ENCODE peak calls at places on chromosomes 7 and 10, in eight cellular contexts. H is psoas muscle, L is HFF-Myc, I is AG10803, J is PC-3, Y is endothelial cell, M is brain microvascular endothelial cell, S is esophagus muscularis mucosa. N is an unnamed sample.

GRCh38 chr7:149261829-149262617 is at the start of gene ZNF783:
- DNase-seq in M (peak), S (peak), I (peak), H (peak), Y (peak), J (peak), L (no peak), N (peak)

GRCh38 chr7:122886357-122887081 is at the start of gene CADPS2:
- DNase-seq in S (no peak), J (peak), H (peak), Y (peak), I (peak), M (peak), L (no peak), N (peak)

GRCh38 chr7:92437956-92438491 is 9.3 kb upstream of the GATAD1 start:
- DNase-seq in L (no peak), S (no peak), Y (no peak), I (no peak), M (no peak), H (no peak), J (no peak), N (no peak)

GRCh38 chr10:1061930-1062769 is 6.0 kb downstream of the WDR37 start:
- DNase-seq in H (no peak), Y (no peak), J (no peak), S (no peak), M (peak), I (peak), L (no peak), N (no peak)

GRCh38 chr10:132624847-132625839 is 87.6 kb downstream of the INPP5A start:
- DNase-seq in M (no peak), H (no peak), S (no peak), Y (no peak), I (peak), J (no peak), L (no peak), N (no peak)

GRCh38 chr7:97873606-97874005 is 1.4 kb upstream of the ASNS start:
- DNase-seq in S (no peak), I (no peak), L (no peak), H (no peak), M (no peak), J (no peak), Y (no peak), N (no peak)

GRCh38 chr10:97673736-97674525 is 13.1 kb downstream of the AVPI1 start:
- DNase-seq in H (no peak), J (peak), Y (no peak), M (peak), I (peak), S (no peak), L (peak), N (no peak)

GRCh38 chr7:148867571-148868377 is 16.3 kb downstream of the EZH2 start:
- DNase-seq in I (no peak), H (no peak), S (no peak), J (no peak), L (no peak), M (no peak), Y (no peak), N (no peak)

GRCh38 chr7:151585744-151586424 is 66.2 kb upstream of the RHEB start:
- DNase-seq in I (no peak), S (no peak), J (no peak), Y (no peak), L (no peak), M (no peak), H (no peak), N (no peak)

GRCh38 chr10:78316451-78316931 is 282.8 kb downstream of the RPS24 start:
- DNase-seq in Y (no peak), I (peak), L (peak), S (peak), M (no peak), H (no peak), J (peak), N (no peak)

GRCh38 chr10:17125316-17125715 is 4.3 kb downstream of the CUBN start:
- DNase-seq in H (no peak), I (no peak), J (no peak), Y (no peak), L (no peak), M (no peak), S (no peak), N (no peak)

GRCh38 chr10:120432209-120432608 is 24.8 kb upstream of the PLPP4 start:
- DNase-seq in M (no peak), L (no peak), S (no peak), I (peak), Y (no peak), H (no peak), J (no peak), N (no peak)

GRCh38 chr7:72444023-72444776 is 32.1 kb upstream of the CALN1 start:
- DNase-seq in I (no peak), J (no peak), Y (no peak), L (no peak), S (no peak), H (no peak), M (no peak), N (no peak)

GRCh38 chr7:2210551-2211258 is 22.0 kb downstream of the MAD1L1 start:
- DNase-seq in M (no peak), S (no peak), I (no peak), L (no peak), Y (no peak), J (no peak), H (no peak), N (no peak)

GRCh38 chr10:75000748-75001321 is 110.6 kb upstream of the SAMD8 start:
- DNase-seq in L (no peak), I (no peak), J (no peak), S (no peak), M (no peak), H (no peak), Y (no peak), N (no peak)

GRCh38 chr7:124857672-124858235 is 71.9 kb downstream of the POT1 start:
- DNase-seq in Y (no peak), S (no peak), J (no peak), L (no peak), I (no peak), H (no peak), M (no peak), N (no peak)

DNA sequence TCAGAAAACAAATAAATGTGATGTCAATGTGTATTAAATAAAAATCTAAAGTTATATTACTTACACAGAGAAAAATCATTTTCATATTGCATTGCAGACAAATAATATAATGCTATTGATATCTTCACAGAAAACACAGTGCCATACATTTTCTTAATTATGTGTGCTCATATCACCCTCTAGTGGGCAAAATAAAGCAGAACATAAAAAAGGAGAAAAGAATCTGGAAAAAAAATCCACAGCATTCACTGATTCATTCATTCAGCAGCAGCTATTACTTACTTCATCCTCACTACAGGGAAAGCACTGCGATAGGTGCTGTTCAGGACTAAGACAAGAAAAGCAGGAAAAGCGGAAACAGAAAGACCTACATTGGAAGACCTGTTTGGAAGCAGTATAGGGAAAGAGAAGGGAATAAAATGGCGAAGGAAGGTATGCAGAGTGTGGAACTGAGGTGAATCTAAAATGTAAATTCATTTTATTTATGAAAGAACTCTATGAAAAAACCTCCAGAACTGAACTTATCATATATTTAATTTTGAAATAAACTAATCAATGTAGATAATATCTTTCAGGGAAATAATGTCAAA is 73.2 kb downstream of the POT1 start:
- DNase-seq in S (no peak), J (peak), H (no peak), Y (no peak), I (peak), L (peak), M (peak), N (no peak)
- TF ChIP-seq CTCF in S (peak), J (peak), H (peak), Y (peak), I (peak), L (peak), M (peak), N (peak)

GRCh38 chr7:38881947-38882684 is 26.9 kb downstream of the VPS41 start:
- DNase-seq in H (no peak), L (no peak), M (no peak), Y (no peak), J (no peak), I (no peak), S (no peak), N (no peak)

GRCh38 chr7:38880454-38880853 is 28.5 kb downstream of the VPS41 start:
- DNase-seq in I (no peak), S (no peak), L (no peak), Y (no peak), J (no peak), H (no peak), M (no peak), N (no peak)

GRCh38 chr7:38878694-38879457 is 30.1 kb downstream of the VPS41 start:
- DNase-seq in M (no peak), S (no peak), H (no peak), I (no peak), Y (no peak), J (no peak), L (no peak), N (no peak)

GRCh38 chr7:38880035-38880434 is 29.0 kb downstream of the VPS41 start:
- DNase-seq in I (no peak), H (no peak), L (no peak), J (no peak), S (no peak), M (no peak), Y (no peak), N (no peak)

GRCh38 chr7:38881015-38881414 is 28.0 kb downstream of the VPS41 start:
- DNase-seq in J (no peak), M (no peak), Y (no peak), H (no peak), I (no peak), S (no peak), L (no peak), N (no peak)
- TF ChIP-seq CTCF in J (peak), M (peak), Y (no peak), H (no peak), I (no peak), S (no peak), L (no peak), N (no peak)

GRCh38 chr7:10721289-10721688 is 252.4 kb upstream of the PHF14 start:
- DNase-seq in I (no peak), H (no peak), S (no peak), J (no peak), M (no peak), L (no peak), Y (no peak), N (no peak)

GRCh38 chr7:10727636-10728035 is 246.0 kb upstream of the PHF14 start:
- DNase-seq in S (no peak), I (no peak), J (no peak), L (no peak), M (no peak), H (no peak), Y (no peak), N (no peak)

GRCh38 chr7:10720042-10720441 is 253.6 kb upstream of the PHF14 start:
- DNase-seq in H (no peak), L (no peak), S (no peak), M (no peak), J (no peak), I (no peak), Y (no peak), N (no peak)

GRCh38 chr7:10724449-10724848 is 249.2 kb upstream of the PHF14 start:
- DNase-seq in I (no peak), Y (no peak), J (no peak), H (no peak), L (no peak), S (no peak), M (no peak), N (no peak)

GRCh38 chr7:10723832-10724231 is 249.8 kb upstream of the PHF14 start:
- DNase-seq in S (no peak), H (no peak), L (no peak), M (no peak), J (no peak), I (no peak), Y (no peak), N (no peak)
- TF ChIP-seq CTCF in S (no peak), H (no peak), L (no peak), M (no peak), J (no peak), I (no peak), Y (no peak), N (no peak)

DNA sequence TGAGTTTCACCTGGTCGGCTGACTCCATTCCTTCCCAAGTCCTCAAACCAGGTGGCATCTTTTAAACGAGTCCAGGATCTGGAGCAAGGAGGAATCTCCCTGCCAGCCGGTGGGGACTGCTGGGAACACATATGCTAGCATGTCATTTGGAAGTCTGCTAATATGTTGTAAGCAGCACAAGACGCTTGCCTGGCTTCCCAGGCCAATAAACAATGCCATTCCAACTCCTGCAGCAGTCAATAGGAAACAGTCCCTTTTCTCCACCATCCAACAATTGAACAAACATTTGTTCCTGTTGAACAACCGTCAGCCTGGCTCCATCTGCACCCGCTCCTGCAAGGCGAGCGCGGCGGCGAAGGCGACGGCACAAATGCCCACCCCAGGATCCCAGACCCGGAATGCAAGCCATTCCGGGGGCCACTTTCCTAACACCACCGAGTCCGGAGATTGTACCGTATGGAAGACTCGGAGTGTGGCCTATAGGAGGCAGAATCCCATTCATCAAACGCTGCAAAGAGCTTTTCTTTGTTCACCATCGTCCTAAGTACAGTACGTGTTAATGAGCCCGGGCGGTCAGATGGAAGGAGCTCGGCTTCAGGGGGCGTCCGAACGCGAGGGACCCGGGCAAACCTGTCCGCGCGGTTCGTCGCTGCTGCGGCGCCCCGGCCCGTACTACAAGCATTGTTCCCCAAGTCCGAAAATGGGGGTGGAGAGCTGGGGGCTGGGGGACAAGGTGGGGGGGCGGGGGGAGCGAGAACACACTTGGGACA is 1.6 kb downstream of the FAM53B start:
- DNase-seq in M (peak), Y (peak), S (no peak), L (no peak), H (peak), J (peak), I (peak), N (peak)
- TF ChIP-seq CTCF in M (peak), Y (no peak), S (no peak), L (peak), H (no peak), J (peak), I (peak), N (no peak)

GRCh38 chr7:83936056-83936703 is 258.4 kb downstream of the SEMA3A start:
- DNase-seq in I (peak), M (peak), Y (peak), L (peak), H (peak), S (no peak), J (peak), N (peak)

GRCh38 chr7:83931968-83932367 is 262.6 kb downstream of the SEMA3A start:
- DNase-seq in S (no peak), M (no peak), L (no peak), J (no peak), I (no peak), H (no peak), Y (no peak), N (no peak)

GRCh38 chr7:83937930-83938329 is 256.7 kb downstream of the SEMA3A start:
- DNase-seq in J (no peak), H (no peak), L (no peak), S (no peak), Y (no peak), I (no peak), M (no peak), N (no peak)

GRCh38 chr7:83930262-83930661 is 264.3 kb downstream of the SEMA3A start:
- DNase-seq in Y (no peak), H (no peak), J (no peak), M (no peak), S (no peak), I (no peak), L (no peak), N (no peak)

DNA sequence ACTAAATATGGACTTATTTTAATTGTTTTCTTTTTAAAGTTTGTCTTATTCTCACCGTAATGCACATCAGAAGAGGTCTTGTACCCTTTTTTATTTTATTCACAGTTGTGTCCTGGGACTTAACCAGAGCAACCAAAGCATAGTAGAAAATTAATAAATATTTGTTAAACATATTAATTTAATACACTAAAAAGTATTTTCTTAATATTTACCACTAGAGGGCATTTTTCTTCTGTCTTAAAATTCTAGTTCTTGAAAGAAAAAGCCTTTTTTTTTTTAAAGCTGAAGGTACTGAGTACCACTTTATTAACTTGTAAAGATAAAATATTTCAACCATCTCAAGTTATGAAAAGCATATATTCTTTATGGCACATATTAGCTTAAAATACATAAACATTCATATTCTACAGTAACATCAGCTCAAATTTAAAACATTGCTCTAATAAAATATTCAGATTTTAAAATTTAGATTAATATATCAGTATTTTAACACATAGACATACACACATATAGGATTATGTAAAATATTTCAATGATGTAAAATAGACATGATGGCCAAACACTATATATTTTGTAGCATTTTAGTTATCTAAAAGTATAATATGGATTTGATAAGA is 260.4 kb downstream of the SEMA3A start:
- DNase-seq in H (no peak), I (peak), Y (no peak), M (no peak), S (no peak), L (no peak), J (peak), N (no peak)
- TF ChIP-seq CTCF in H (no peak), I (peak), Y (peak), M (peak), S (peak), L (no peak), J (peak), N (peak)

GRCh38 chr7:142188159-142188558 is 69.7 kb downstream of the PRSS58 start:
- DNase-seq in J (no peak), L (no peak), Y (no peak), M (peak), S (no peak), I (no peak), H (no peak), N (no peak)

GRCh38 chr7:142185069-142185468 is 72.8 kb downstream of the PRSS58 start:
- DNase-seq in H (no peak), Y (no peak), M (no peak), L (no peak), I (no peak), S (no peak), J (no peak), N (no peak)

GRCh38 chr7:142194201-142194600 is 63.7 kb downstream of the PRSS58 start:
- DNase-seq in Y (no peak), L (no peak), I (no peak), H (no peak), S (no peak), J (peak), M (no peak), N (no peak)

DNA sequence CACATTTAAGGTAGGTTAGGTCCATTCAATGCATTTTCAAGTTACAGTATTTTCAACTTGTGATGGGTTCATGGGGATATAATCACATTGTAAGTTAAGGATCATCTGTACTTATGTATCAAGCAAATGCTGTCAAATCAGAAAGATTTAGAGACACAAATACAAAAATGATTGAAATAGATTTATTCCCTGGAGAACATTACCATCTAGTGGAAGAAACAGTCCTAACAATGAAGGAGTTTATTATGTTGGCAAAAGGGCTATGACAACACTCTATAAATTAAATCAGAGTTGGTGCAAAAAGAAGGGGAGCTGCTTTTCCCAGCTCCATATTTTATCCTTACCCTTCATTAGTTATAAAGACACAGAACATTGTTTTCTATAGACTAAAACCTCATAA is 69.0 kb downstream of the PRSS58 start:
- DNase-seq in Y (no peak), I (no peak), L (no peak), H (no peak), M (no peak), J (peak), S (no peak), N (no peak)
- TF ChIP-seq CTCF in Y (peak), I (no peak), L (no peak), H (no peak), M (no peak), J (peak), S (no peak), N (no peak)

GRCh38 chr10:103353281-103353680 is 2.3 kb upstream of the PCGF6 start:
- DNase-seq in J (no peak), L (no peak), M (no peak), S (no peak), H (no peak), Y (no peak), I (no peak), N (no peak)
- TF ChIP-seq CTCF in J (no peak), L (no peak), M (no peak), S (no peak), H (no peak), Y (no peak), I (no peak), N (no peak)

DNA sequence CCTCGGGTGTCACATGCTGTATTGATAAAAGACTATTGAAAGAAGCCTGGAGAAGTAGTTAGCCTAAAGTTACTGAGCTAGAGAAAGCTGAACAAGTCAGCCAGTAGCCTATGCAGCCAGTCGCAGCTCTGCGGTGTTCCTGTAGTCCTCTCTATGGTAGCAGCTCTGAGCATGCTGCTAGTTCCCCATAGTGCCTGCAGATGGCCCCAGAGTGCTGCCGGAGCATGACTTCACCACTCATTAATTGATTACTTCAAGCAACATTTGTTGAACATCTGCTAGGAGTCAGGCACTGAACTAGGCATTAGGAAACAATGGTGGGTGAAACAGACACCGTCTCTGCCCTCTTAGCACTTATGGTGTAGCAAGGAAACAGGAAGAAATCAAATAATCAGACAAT is 422.7 kb downstream of the SORCS3 start:
- DNase-seq in S (no peak), L (no peak), M (no peak), J (peak), I (peak), H (no peak), Y (peak), N (peak)
- TF ChIP-seq CTCF in S (no peak), L (peak), M (peak), J (peak), I (peak), H (no peak), Y (peak), N (peak)

GRCh38 chr10:127679642-127680255 is 57.2 kb upstream of the FOXI2 start:
- DNase-seq in J (no peak), S (no peak), M (no peak), H (no peak), L (no peak), Y (peak), I (no peak), N (no peak)
- TF ChIP-seq CTCF in J (peak), S (peak), M (peak), H (no peak), L (no peak), Y (peak), I (no peak), N (peak)

GRCh38 chr10:118308664-118309063 is 33.5 kb downstream of the FAM204A start:
- DNase-seq in M (no peak), J (no peak), I (no peak), S (no peak), H (no peak), Y (no peak), L (no peak), N (no peak)
- TF ChIP-seq CTCF in M (peak), J (no peak), I (no peak), S (no peak), H (no peak), Y (no peak), L (no peak), N (no peak)